ENCODE peak calls at places on chromosomes 13 and 19, in nine cellular contexts. R is uterus; T is CD4-positive, alpha-beta T cell; V is Calu3; N is iris pigment epithelial cell; J is GM23338; P is memory B cell; W is GM04503; B is retina. M is an unnamed sample.

GRCh38 chr13:78881746-78882145 is 222.8 kb upstream of the OBI1 start:
- DNase-seq in B (no peak), T (no peak), V (no peak), P (no peak), W (no peak), N (no peak), R (no peak), J (no peak), M (no peak)

GRCh38 chr19:52991021-52991420 is 22.7 kb upstream of the ERVV-1 start:
- DNase-seq in V (no peak), W (no peak), P (no peak), T (no peak), J (no peak), R (no peak), N (peak; percentile 26), B (no peak), M (no peak)

GRCh38 chr19:17020823-17021222 is 5.8 kb downstream of the CPAMD8 start:
- DNase-seq in T (no peak), P (no peak), J (peak; percentile 37), R (no peak), W (no peak), V (no peak), B (no peak), N (peak; percentile 33), M (no peak)

GRCh38 chr19:7617735-7618134 is 11.6 kb downstream of the XAB2 start:
- DNase-seq in R (no peak), W (no peak), P (no peak), J (no peak), B (no peak), T (no peak), V (no peak), N (no peak), M (no peak)

GRCh38 chr13:37769078-37769477 is 100.5 kb downstream of the TRPC4 start:
- DNase-seq in T (no peak), P (no peak), B (no peak), J (peak; percentile 7), W (no peak), R (no peak), V (no peak), N (no peak), M (peak; percentile 45)

GRCh38 chr13:26989261-26990007 is 182.2 kb downstream of the USP12 start:
- DNase-seq in B (no peak), J (no peak), P (no peak), W (no peak), R (no peak), V (no peak), T (no peak), N (no peak), M (no peak)

GRCh38 chr13:92829930-92830329 is 396.7 kb upstream of the GPC6 start:
- DNase-seq in N (no peak), W (no peak), P (no peak), T (no peak), V (no peak), J (no peak), R (no peak), B (no peak), M (no peak)

GRCh38 chr19:30212574-30212973 is 159.6 kb upstream of the ZNF536 start:
- DNase-seq in B (no peak), T (no peak), R (no peak), V (no peak), J (no peak), P (no peak), W (no peak), N (no peak), M (no peak)

GRCh38 chr13:26300140-26300539 is 46.2 kb downstream of the CDK8 start:
- DNase-seq in N (peak; percentile 87), B (no peak), T (no peak), W (no peak), P (no peak), V (no peak), R (no peak), J (no peak), M (peak; percentile 32)

GRCh38 chr19:6108721-6109633 is 1.3 kb downstream of the RFX2 start:
- DNase-seq in P (peak; percentile 32), T (peak; percentile 58), B (peak; percentile 81), V (peak; percentile 24), J (peak; percentile 64), W (no peak), N (peak; percentile 47), R (peak; percentile 80), M (peak; percentile 83)

GRCh38 chr19:13033819-13034611 is 38.7 kb downstream of the NFIX start:
- DNase-seq in P (peak; percentile 52), N (peak; percentile 42), T (peak; percentile 34), B (no peak), W (no peak), R (peak; percentile 80), J (peak; percentile 87), V (peak; percentile 75), M (peak; percentile 55)

GRCh38 chr13:79853258-79853657 is 372.3 kb downstream of the NDFIP2 start:
- DNase-seq in R (no peak), W (no peak), J (no peak), P (no peak), T (no peak), B (no peak), V (no peak), N (no peak), M (no peak)

GRCh38 chr13:92761710-92762109 is 464.9 kb upstream of the GPC6 start:
- DNase-seq in P (no peak), B (no peak), R (no peak), V (no peak), N (no peak), T (no peak), W (no peak), J (no peak), M (no peak)

GRCh38 chr19:6767357-6768235 is at the start of gene SH2D3A:
- DNase-seq in B (no peak), R (peak; percentile 40), N (peak; percentile 35), W (no peak), V (peak; percentile 95), P (peak; percentile 89), J (peak; percentile 99), T (peak; percentile 92), M (peak; percentile 36)

GRCh38 chr19:55365245-55365644 is 2.2 kb upstream of the GARIN5B start:
- DNase-seq in V (no peak), R (no peak), N (no peak), B (no peak), W (no peak), J (no peak), T (no peak), P (no peak), M (no peak)

GRCh38 chr13:94169783-94170513 is 309.5 kb downstream of the DCT start:
- DNase-seq in J (peak; percentile 39), B (no peak), R (no peak), P (no peak), V (no peak), N (peak; percentile 11), W (no peak), T (no peak), M (peak; percentile 40)